ENCODE peak calls at places on chromosomes 12 and 14, in six cellular contexts. L is WTC11, O is HCT116, D is K562, F is GM12878, M is H1. T is an unnamed sample.

GRCh38 chr14:20438664-20439063 is 2.7 kb upstream of the KLHL33 start:
- DNase-seq in L (no peak), F (no peak), M (no peak), D (no peak), O (no peak), T (no peak)

GRCh38 chr14:24058260-24058950 is 6.6 kb downstream of the CARMIL3 start:
- DNase-seq in F (no peak), D (no peak), O (no peak), L (peak), M (no peak), T (peak)

GRCh38 chr14:92253381-92253894 is 69.5 kb upstream of the SLC24A4 start:
- DNase-seq in L (peak), D (no peak), M (peak), O (no peak), F (no peak), T (no peak)

GRCh38 chr12:42094277-42094676 is 50.4 kb downstream of the GXYLT1 start:
- DNase-seq in D (no peak), L (no peak), O (peak), F (no peak), M (no peak), T (no peak)

GRCh38 chr14:52998376-52999010 is 47.6 kb upstream of the FERMT2 start:
- DNase-seq in F (no peak), O (no peak), L (no peak), M (no peak), D (no peak), T (peak)

GRCh38 chr12:124916370-124917134 is 2.1 kb upstream of the UBC start:
- DNase-seq in M (no peak), D (peak), L (no peak), O (peak), F (no peak), T (peak)

GRCh38 chr12:117820216-117820907 is 148.4 kb downstream of the KSR2 start:
- DNase-seq in M (no peak), L (no peak), O (no peak), D (no peak), F (no peak), T (no peak)

GRCh38 chr14:97276573-97276972 is 479.4 kb downstream of the VRK1 start:
- DNase-seq in M (no peak), D (no peak), F (no peak), L (no peak), O (no peak), T (no peak)

GRCh38 chr12:47078733-47079364 is 572 bp upstream of the PCED1B start:
- DNase-seq in M (no peak), F (no peak), O (no peak), L (no peak), D (peak), T (no peak)

GRCh38 chr14:73227812-73228781 is 9.2 kb upstream of the PAPLN start:
- DNase-seq in M (no peak), F (no peak), L (peak), O (no peak), D (no peak), T (peak)

GRCh38 chr14:89443002-89443660 is 26.1 kb upstream of the FOXN3 start:
- DNase-seq in M (no peak), L (no peak), O (no peak), F (no peak), D (no peak), T (no peak)

GRCh38 chr12:3071107-3071506 is 6.1 kb upstream of the TSPAN9 start:
- DNase-seq in F (no peak), D (no peak), M (no peak), O (no peak), L (no peak), T (peak)

GRCh38 chr12:48979602-48980388 is 1.7 kb downstream of the WNT1 start:
- DNase-seq in L (peak), F (no peak), D (no peak), M (no peak), O (no peak), T (no peak)

GRCh38 chr14:80385340-80385739 is 174.0 kb upstream of the DIO2 start:
- DNase-seq in M (no peak), D (no peak), L (no peak), O (no peak), F (no peak), T (no peak)

GRCh38 chr14:70027785-70028428 is 148.7 kb downstream of the SMOC1 start:
- DNase-seq in M (peak), D (peak), F (no peak), L (peak), O (peak), T (peak)

GRCh38 chr12:131641315-131641714 is 69.6 kb upstream of the SFSWAP start:
- DNase-seq in O (no peak), L (no peak), F (no peak), M (no peak), D (no peak), T (no peak)

GRCh38 chr12:6215932-6216494 is 15.8 kb downstream of the CD9 start:
- DNase-seq in F (no peak), M (no peak), D (no peak), O (peak), L (peak), T (no peak)
- TF ChIP-seq ATF3 in F (no peak), M (no peak), D (no peak), O (no peak), L (no peak), T (no peak)

GRCh38 chr14:104186575-104186974 is 48.2 kb downstream of the KIF26A start:
- DNase-seq in O (no peak), D (no peak), L (no peak), F (no peak), M (no peak), T (no peak)
- TF ChIP-seq ATF3 in O (no peak), D (no peak), L (no peak), F (no peak), M (no peak), T (no peak)

GRCh38 chr12:68568878-68569569 is 41.7 kb upstream of the RAP1B start:
- DNase-seq in F (no peak), L (no peak), O (no peak), D (no peak), M (no peak), T (no peak)
- TF ChIP-seq ATF3 in F (no peak), L (no peak), O (no peak), D (no peak), M (no peak), T (no peak)

GRCh38 chr12:22627351-22627750 is 2.4 kb downstream of the ETNK1 start:
- DNase-seq in M (no peak), L (no peak), O (no peak), F (no peak), D (no peak), T (no peak)
- TF ChIP-seq ATF3 in M (no peak), L (no peak), O (no peak), F (no peak), D (no peak), T (no peak)

DNA sequence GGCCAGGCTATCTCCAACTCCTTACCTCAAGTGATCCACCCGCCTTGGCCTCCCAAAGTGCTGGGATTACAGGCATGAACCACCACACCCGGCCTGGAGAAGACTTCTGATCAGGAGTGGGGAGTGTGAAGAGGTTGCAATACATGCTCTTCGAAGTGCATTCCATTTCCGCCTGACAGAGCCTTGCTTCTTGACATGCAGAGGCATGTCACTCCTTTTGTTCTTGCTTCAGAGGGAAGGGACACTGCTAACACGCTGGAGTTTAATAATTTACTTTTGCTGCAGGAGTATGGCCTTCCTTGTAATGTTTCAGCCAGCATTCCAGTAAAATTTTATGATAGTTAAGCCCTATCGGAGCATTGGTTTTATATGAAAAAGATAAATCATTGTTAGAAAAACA is 74.9 kb downstream of the SLC25A47 start:
- DNase-seq in O (no peak), D (no peak), M (no peak), F (no peak), L (no peak), T (peak)
- TF ChIP-seq ATF3 in O (no peak), D (no peak), M (no peak), F (no peak), L (no peak), T (no peak)

GRCh38 chr14:101137234-101137633 is 233.7 kb upstream of the RTL1 start:
- DNase-seq in M (no peak), D (no peak), O (no peak), F (no peak), L (no peak), T (no peak)

GRCh38 chr14:101134161-101134631 is 230.7 kb upstream of the RTL1 start:
- DNase-seq in O (no peak), F (no peak), M (no peak), L (no peak), D (no peak), T (no peak)

GRCh38 chr14:101133068-101133467 is 229.5 kb upstream of the RTL1 start:
- DNase-seq in F (no peak), L (no peak), O (no peak), M (no peak), D (no peak), T (no peak)

GRCh38 chr14:101135796-101136742 is 232.5 kb upstream of the RTL1 start:
- DNase-seq in M (no peak), L (no peak), O (no peak), F (no peak), D (no peak), T (no peak)

GRCh38 chr14:101134851-101135486 is 231.4 kb upstream of the RTL1 start:
- DNase-seq in M (no peak), O (no peak), D (no peak), L (no peak), F (no peak), T (no peak)
- TF ChIP-seq ATF3 in M (no peak), O (no peak), D (no peak), L (no peak), F (no peak), T (no peak)

GRCh38 chr14:67618617-67619063 is 1.1 kb upstream of the ARG2 start:
- DNase-seq in D (peak), L (no peak), M (no peak), F (no peak), O (no peak), T (peak)
- TF ChIP-seq ATF3 in D (no peak), L (no peak), M (no peak), F (no peak), O (no peak), T (no peak)

DNA sequence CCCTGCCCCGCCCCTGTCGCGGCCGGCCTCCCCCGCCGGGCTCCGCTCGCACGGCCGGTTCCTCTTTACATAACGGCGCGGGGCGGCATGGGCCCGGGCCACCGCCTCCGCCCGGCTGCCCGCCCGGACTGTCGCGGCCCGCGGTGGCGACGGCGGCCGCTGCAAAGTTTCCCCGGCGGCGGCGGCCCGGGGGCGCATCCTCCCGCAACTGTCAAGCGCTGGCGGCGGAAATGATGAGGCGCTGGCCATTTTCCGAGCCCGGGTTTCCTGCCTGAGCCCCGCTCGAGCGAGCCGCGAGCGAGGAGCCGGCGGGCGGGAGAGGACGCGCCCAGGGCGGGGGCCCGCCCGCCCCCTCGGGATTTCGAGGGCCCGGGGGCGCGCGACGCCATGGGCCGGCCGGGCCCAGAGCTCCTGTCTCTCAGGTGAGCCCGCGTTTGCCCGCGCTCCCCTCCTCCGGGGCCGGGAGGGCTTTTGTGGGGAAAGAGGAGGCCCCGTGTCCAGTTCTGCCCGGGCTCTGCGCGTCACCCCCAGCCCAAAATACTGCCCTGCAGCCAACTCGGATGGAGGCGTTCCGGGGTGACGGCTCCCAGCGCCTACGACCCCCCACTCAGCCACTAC is at the start of gene SH2B3:
- DNase-seq in D (peak), L (no peak), M (no peak), F (no peak), O (no peak), T (no peak)
- TF ChIP-seq ATF3 in D (no peak), L (no peak), M (no peak), F (no peak), O (no peak), T (no peak)

GRCh38 chr12:108473400-108474055 is 41.5 kb upstream of the FICD start:
- DNase-seq in M (no peak), O (no peak), F (no peak), D (no peak), L (no peak), T (no peak)

DNA sequence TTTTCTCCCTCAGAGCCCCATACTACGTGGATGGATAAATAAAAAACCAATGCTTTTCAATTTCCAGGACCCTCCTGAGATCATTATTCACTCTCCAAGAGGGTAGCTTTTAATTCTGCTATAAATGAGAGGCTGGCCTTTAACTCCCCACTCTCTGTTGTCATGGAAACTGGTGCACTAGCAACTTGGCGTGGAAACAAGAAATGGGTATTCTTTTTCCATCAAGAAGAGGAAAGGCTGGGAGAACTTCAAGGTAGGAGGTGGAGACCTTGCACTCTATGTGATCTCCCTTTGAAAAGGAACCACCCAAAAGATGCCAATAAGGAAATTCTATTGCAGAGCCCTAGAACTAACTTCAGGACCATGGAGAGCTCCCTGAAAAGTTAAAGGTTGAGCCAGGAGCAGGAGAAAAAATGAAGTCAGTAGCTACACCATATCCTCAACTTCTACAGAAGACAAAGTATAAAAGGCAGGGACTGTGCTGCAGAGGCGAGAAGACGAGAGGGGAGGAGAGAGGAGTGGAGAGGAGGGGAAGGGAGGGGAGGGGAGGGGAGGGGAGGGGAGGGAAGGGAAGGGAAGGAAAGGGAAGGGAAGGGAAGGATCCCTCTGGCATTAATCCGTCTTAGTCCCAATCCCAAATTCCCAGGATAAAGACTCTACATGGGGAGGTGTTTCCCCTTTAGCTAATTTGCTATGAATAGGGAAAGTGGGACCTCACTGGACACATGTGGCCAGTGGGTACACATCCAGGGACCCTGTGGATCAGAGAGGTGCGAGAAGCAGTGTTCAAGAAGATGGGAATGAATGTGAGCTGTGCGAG is 46.7 kb upstream of the FICD start:
- DNase-seq in D (peak), L (no peak), M (no peak), F (no peak), O (no peak), T (peak)
- TF ChIP-seq ATF3 in D (no peak), L (no peak), M (no peak), F (no peak), O (no peak), T (no peak)

GRCh38 chr12:130374083-130374482 is 36.4 kb downstream of the PIWIL1 start:
- DNase-seq in D (no peak), L (no peak), M (no peak), F (no peak), O (no peak), T (no peak)

GRCh38 chr12:130375888-130376287 is 38.2 kb downstream of the PIWIL1 start:
- DNase-seq in F (no peak), O (no peak), M (no peak), L (no peak), D (no peak), T (no peak)

GRCh38 chr12:130375296-130375695 is 37.6 kb downstream of the PIWIL1 start:
- DNase-seq in O (no peak), M (no peak), D (no peak), L (no peak), F (no peak), T (no peak)

GRCh38 chr12:130367523-130367922 is 29.8 kb downstream of the PIWIL1 start:
- DNase-seq in O (no peak), D (no peak), L (no peak), M (no peak), F (no peak), T (no peak)

GRCh38 chr12:130372936-130373335 is 35.2 kb downstream of the PIWIL1 start:
- DNase-seq in F (no peak), D (no peak), O (no peak), L (no peak), M (no peak), T (no peak)
- TF ChIP-seq ATF3 in F (no peak), D (no peak), O (no peak), L (no peak), M (no peak), T (no peak)

T was measured in HepG2.